ENCODE peak calls at places on chromosomes 4 and X, in eight cellular contexts. L is T-helper 2 cell; T is NCI-H774; R is T-helper 1 cell; U is effector memory CD8-positive, alpha-beta T cell; A is AG08395; X is T1000; P is MV-4-11. F is an unnamed sample.

GRCh38 chr4:113899260-113900177 is 79.9 kb downstream of the ARSJ start:
- DNase-seq in L (peak; percentile 44), T (no peak), R (peak; percentile 9), U (no peak), A (no peak), X (no peak), P (peak; percentile 94), F (no peak)

GRCh38 chrX:136076942-136077341 is 70.4 kb upstream of the FHL1 start:
- DNase-seq in L (no peak), T (no peak), R (no peak), U (no peak), A (no peak), X (no peak), P (peak; percentile 17), F (no peak)

GRCh38 chr4:90030953-90031352 is 96.2 kb upstream of the CCSER1 start:
- DNase-seq in L (no peak), T (no peak), R (no peak), U (no peak), A (no peak), X (no peak), P (no peak), F (peak; percentile 66)

GRCh38 chrX:118872102-118872566 is 48.5 kb downstream of the ZCCHC12 start:
- DNase-seq in L (no peak), T (no peak), R (no peak), U (no peak), A (peak; percentile 11), X (no peak), P (no peak), F (peak; percentile 77)

GRCh38 chrX:98607739-98608138 is 1724.0 kb downstream of the RPA4 start:
- DNase-seq in L (no peak), T (no peak), R (no peak), U (no peak), A (no peak), X (no peak), P (no peak), F (no peak)

GRCh38 chr4:81136161-81136910 is 78.7 kb downstream of the PRKG2 start:
- DNase-seq in L (no peak), T (no peak), R (no peak), U (no peak), A (peak; percentile 78), X (no peak), P (no peak), F (peak; percentile 70)

GRCh38 chr4:123398151-123398802 is 1.7 kb downstream of the SPRY1 start:
- DNase-seq in L (peak; percentile 64), T (peak; percentile 22), R (peak; percentile 67), U (peak; percentile 54), A (peak; percentile 67), X (peak; percentile 16), P (peak; percentile 18), F (peak; percentile 55)

GRCh38 chr4:150206265-150206664 is 128.0 kb downstream of the DCLK2 start:
- DNase-seq in L (no peak), T (no peak), R (no peak), U (no peak), A (no peak), X (no peak), P (no peak), F (no peak)

GRCh38 chrX:81779701-81780100 is 577.8 kb downstream of the SH3BGRL start:
- DNase-seq in L (no peak), T (no peak), R (no peak), U (no peak), A (no peak), X (no peak), P (no peak), F (peak; percentile 37)

GRCh38 chrX:19194285-19195242 is 72.3 kb upstream of the ADGRG2 start:
- DNase-seq in L (no peak), T (no peak), R (peak; percentile 41), U (no peak), A (no peak), X (no peak), P (no peak), F (peak; percentile 35)

GRCh38 chrX:153903991-153904957 is at the start of gene AVPR2:
- DNase-seq in L (no peak), T (no peak), R (no peak), U (no peak), A (no peak), X (no peak), P (no peak), F (no peak)

GRCh38 chr4:86497131-86497530 is 97.0 kb upstream of the PTPN13 start:
- DNase-seq in L (no peak), T (no peak), R (no peak), U (no peak), A (peak; percentile 35), X (no peak), P (peak; percentile 3), F (peak; percentile 88)

GRCh38 chrX:71935542-71935941 is 24.9 kb downstream of the NHSL2 start:
- DNase-seq in L (no peak), T (peak; percentile 14), R (no peak), U (no peak), A (no peak), X (no peak), P (peak; percentile 2), F (no peak)

GRCh38 chr4:85265234-85265633 is 209.7 kb upstream of the ARHGAP24 start:
- DNase-seq in L (no peak), T (no peak), R (no peak), U (no peak), A (no peak), X (no peak), P (no peak), F (no peak)

GRCh38 chr4:105451346-105451745 is 22.5 kb downstream of the PPA2 start:
- DNase-seq in L (no peak), T (peak; percentile 65), R (no peak), U (no peak), A (no peak), X (no peak), P (no peak), F (no peak)

GRCh38 chr4:148061139-148061476 is 329.2 kb downstream of the ARHGAP10 start:
- DNase-seq in L (no peak), T (no peak), R (peak; percentile 24), U (no peak), A (no peak), X (no peak), P (no peak), F (no peak)

GRCh38 chr4:183424109-183424751 is 20.2 kb upstream of the CDKN2AIP start:
- DNase-seq in L (no peak), T (no peak), R (no peak), U (no peak), A (no peak), X (no peak), P (no peak), F (peak; percentile 57)

GRCh38 chr4:168264903-168265302 is 53.6 kb downstream of the DDX60 start:
- DNase-seq in L (no peak), T (no peak), R (no peak), U (no peak), A (no peak), X (no peak), P (no peak), F (no peak)

GRCh38 chrX:103607385-103608304 is at the start of gene TCEAL3:
- DNase-seq in L (peak; percentile 48), T (peak; percentile 35), R (no peak), U (no peak), A (peak; percentile 56), X (no peak), P (no peak), F (peak; percentile 37)

GRCh38 chr4:163167333-163167626 is 590 bp upstream of the NAF1 start:
- DNase-seq in L (no peak), T (no peak), R (no peak), U (no peak), A (no peak), X (no peak), P (no peak), F (no peak)

GRCh38 chr4:123409301-123409700 is 12.7 kb downstream of the SPRY1 start:
- DNase-seq in L (no peak), T (no peak), R (no peak), U (no peak), A (no peak), X (no peak), P (no peak), F (no peak)

GRCh38 chrX:56569378-56570061 is 6.1 kb downstream of the UBQLN2 start:
- DNase-seq in L (no peak), T (no peak), R (no peak), U (no peak), A (no peak), X (no peak), P (peak; percentile 3), F (no peak)

GRCh38 chrX:153669174-153669890 is 4.3 kb downstream of the PNCK start:
- DNase-seq in L (peak; percentile 20), T (no peak), R (peak; percentile 25), U (peak; percentile 33), A (peak; percentile 36), X (no peak), P (no peak), F (peak; percentile 22)

GRCh38 chr4:158016511-158016910 is 156.3 kb downstream of the GASK1B start:
- DNase-seq in L (no peak), T (no peak), R (no peak), U (no peak), A (peak; percentile 15), X (no peak), P (no peak), F (no peak)

GRCh38 chr4:85142451-85142850 is 176.0 kb upstream of the WDFY3 start:
- DNase-seq in L (no peak), T (no peak), R (no peak), U (no peak), A (no peak), X (no peak), P (no peak), F (no peak)

GRCh38 chr4:123924536-123924935 is 527.9 kb downstream of the SPRY1 start:
- DNase-seq in L (no peak), T (no peak), R (no peak), U (no peak), A (no peak), X (no peak), P (no peak), F (no peak)

GRCh38 chr4:186536285-186536684 is 19.1 kb downstream of the MTNR1A start:
- DNase-seq in L (no peak), T (no peak), R (no peak), U (no peak), A (no peak), X (no peak), P (no peak), F (peak; percentile 32)

GRCh38 chr4:7044415-7044930 is 1.3 kb downstream of the TADA2B start:
- DNase-seq in L (no peak), T (no peak), R (no peak), U (no peak), A (peak; percentile 16), X (no peak), P (no peak), F (no peak)

GRCh38 chr4:187424636-187425035 is 570.9 kb upstream of the ZFP42 start:
- DNase-seq in L (no peak), T (no peak), R (no peak), U (no peak), A (no peak), X (no peak), P (no peak), F (peak; percentile 56)

GRCh38 chr4:35963969-35964515 is 280.3 kb downstream of the ARAP2 start:
- DNase-seq in L (no peak), T (no peak), R (no peak), U (no peak), A (no peak), X (no peak), P (no peak), F (no peak)

GRCh38 chr4:167890226-167890625 is 202.1 kb upstream of the ANXA10 start:
- DNase-seq in L (no peak), T (no peak), R (no peak), U (no peak), A (no peak), X (no peak), P (no peak), F (no peak)

GRCh38 chr4:106773106-106773905 is 262.8 kb downstream of the DKK2 start:
- DNase-seq in L (no peak), T (no peak), R (no peak), U (no peak), A (peak; percentile 13), X (no peak), P (no peak), F (no peak)

GRCh38 chrX:153321381-153322105 is at the start of gene PNMA6F:
- DNase-seq in L (no peak), T (no peak), R (no peak), U (no peak), A (no peak), X (no peak), P (no peak), F (no peak)

GRCh38 chr4:1330761-1331590 is 16.0 kb upstream of the UVSSA start:
- DNase-seq in L (peak; percentile 87), T (no peak), R (peak; percentile 67), U (peak; percentile 69), A (no peak), X (no peak), P (no peak), F (no peak)